ENCODE peak calls at places on chromosomes 13 and 19, in four cellular contexts. R, D, Y and U are unnamed samples.

GRCh38 chr19:48994035-48994386 is 324 bp downstream of the RUVBL2 start:
- DNase-seq in R (no peak), D (no peak), Y (no peak), U (no peak)

GRCh38 chr19:16496613-16496983 is 404 bp downstream of the C19orf44 start:
- DNase-seq in R (no peak), D (no peak), Y (no peak), U (no peak)

GRCh38 chr19:4539697-4540581 is at the start of gene LRG1:
- DNase-seq in R (no peak), D (no peak), Y (peak), U (no peak)

GRCh38 chr13:48295271-48295670 is 8.3 kb upstream of the RB1 start:
- DNase-seq in R (no peak), D (no peak), Y (no peak), U (no peak)

GRCh38 chr19:1361601-1362384 is 21.9 kb upstream of the NDUFS7 start:
- DNase-seq in R (no peak), D (no peak), Y (no peak), U (no peak)

GRCh38 chr13:104086205-104086604 is 1020.0 kb upstream of the SLC10A2 start:
- DNase-seq in R (no peak), D (no peak), Y (no peak), U (no peak)

GRCh38 chr19:37936166-37936565 is 29.2 kb downstream of the SIPA1L3 start:
- DNase-seq in R (no peak), D (no peak), Y (no peak), U (no peak)

GRCh38 chr19:55368106-55368505 is 2.2 kb downstream of the IL11 start:
- DNase-seq in R (no peak), D (no peak), Y (no peak), U (no peak)

GRCh38 chr13:69617587-69617986 is 490.0 kb upstream of the ATXN8OS start:
- DNase-seq in R (no peak), D (no peak), Y (no peak), U (no peak)

GRCh38 chr19:2110822-2111221 is 14.1 kb downstream of the IZUMO4 start:
- DNase-seq in R (no peak), D (no peak), Y (no peak), U (no peak)

GRCh38 chr13:110541526-110541920 is 20.0 kb downstream of the RAB20 start:
- DNase-seq in R (no peak), D (no peak), Y (no peak), U (no peak)

GRCh38 chr19:17967258-17968051 is 548 bp downstream of the KCNN1 start:
- DNase-seq in R (no peak), D (no peak), Y (no peak), U (no peak)

GRCh38 chr13:104143760-104144406 is 1077.7 kb upstream of the SLC10A2 start:
- DNase-seq in R (no peak), D (no peak), Y (no peak), U (no peak)

GRCh38 chr13:71621152-71622124 is 245.6 kb downstream of the DACH1 start:
- DNase-seq in R (no peak), D (no peak), Y (no peak), U (no peak)

GRCh38 chr19:10884273-10884672 is 12.9 kb downstream of the CARM1 start:
- DNase-seq in R (no peak), D (no peak), Y (no peak), U (no peak)

GRCh38 chr19:53555352-53555751 is 17.4 kb downstream of the ZNF331 start:
- DNase-seq in R (no peak), D (no peak), Y (no peak), U (no peak)

GRCh38 chr19:45632468-45633196 is 6.6 kb downstream of the EML2 start:
- DNase-seq in R (no peak), D (peak), Y (peak), U (peak)

GRCh38 chr13:43220873-43221578 is 197.6 kb downstream of the DNAJC15 start:
- DNase-seq in R (no peak), D (no peak), Y (no peak), U (no peak)

GRCh38 chr19:33868821-33869412 is 72.2 kb downstream of the KCTD15 start:
- DNase-seq in R (no peak), D (no peak), Y (no peak), U (no peak)

GRCh38 chr13:27853871-27854270 is 61.6 kb downstream of the GSX1 start:
- DNase-seq in R (no peak), D (no peak), Y (no peak), U (no peak)

GRCh38 chr19:15464394-15465385 is at the start of gene RASAL3:
- DNase-seq in R (peak), D (peak), Y (peak), U (peak)

GRCh38 chr13:103140001-103140671 is 73.9 kb upstream of the SLC10A2 start:
- DNase-seq in R (no peak), D (no peak), Y (no peak), U (peak)

GRCh38 chr13:113997845-113998751 is 24.2 kb upstream of the C13orf46 start:
- DNase-seq in R (no peak), D (no peak), Y (no peak), U (no peak)

GRCh38 chr13:80577951-80578670 is 237.2 kb upstream of the SPRY2 start:
- DNase-seq in R (no peak), D (no peak), Y (no peak), U (no peak)

GRCh38 chr13:74409551-74409950 is 275.3 kb upstream of the KLF12 start:
- DNase-seq in R (no peak), D (no peak), Y (no peak), U (no peak)

GRCh38 chr13:30396434-30397075 is 25.7 kb upstream of the UBE2L5 start:
- DNase-seq in R (no peak), D (no peak), Y (peak), U (no peak)

GRCh38 chr19:4369109-4369887 is 25.9 kb downstream of the MPND start:
- DNase-seq in R (peak), D (peak), Y (peak), U (peak)

GRCh38 chr13:20197361-20197834 is 4.7 kb upstream of the GJB2 start:
- DNase-seq in R (no peak), D (no peak), Y (no peak), U (peak)

GRCh38 chr19:6417713-6418561 is 6.7 kb downstream of the KHSRP start:
- DNase-seq in R (no peak), D (no peak), Y (no peak), U (no peak)

GRCh38 chr13:31947105-31947504 is 84.5 kb upstream of the FRY start:
- DNase-seq in R (no peak), D (no peak), Y (no peak), U (no peak)

GRCh38 chr13:109569938-109570711 is 216.3 kb downstream of the IRS2 start:
- DNase-seq in R (peak), D (peak), Y (peak), U (no peak)

GRCh38 chr13:23743717-23744116 is 145.5 kb downstream of the MIPEP start:
- DNase-seq in R (no peak), D (no peak), Y (no peak), U (no peak)

GRCh38 chr13:39503048-39503447 is 99.9 kb downstream of the LHFPL6 start:
- DNase-seq in R (no peak), D (no peak), Y (no peak), U (no peak)

GRCh38 chr19:53881482-53882390 is at the start of gene PRKCG:
- DNase-seq in R (peak), D (peak), Y (peak), U (peak)

GRCh38 chr19:3276341-3276799 is 51.9 kb downstream of the CELF5 start:
- DNase-seq in R (peak), D (peak), Y (peak), U (no peak)

GRCh38 chr13:77143325-77143907 is 116.5 kb upstream of the FBXL3 start:
- DNase-seq in R (no peak), D (no peak), Y (no peak), U (no peak)